ENCODE peak calls at places on chromosomes 4 and X, in nine cellular contexts. J is NCI-H1092; Z is Panc1; D is stimulated activated CD4-positive, alpha-beta T cell treated with anti-CD3 and anti-CD28 coated beads, Interleukin-4, amount 100 ng/mL, for 48 hours; O is iPS-NIHi11; S is dorsolateral prefrontal cortex; Y is COR-L47; R is NAMALWA; G is ACHN. M is an unnamed sample.

GRCh38 chrX:41906515-41907165 is 16.7 kb downstream of the CASK start:
- DNase-seq in R (no peak), Z (no peak), Y (no peak), D (no peak), J (no peak), O (no peak), S (no peak), G (no peak), M (no peak)

GRCh38 chr4:47383829-47384427 is 79.6 kb downstream of the COMMD8 start:
- DNase-seq in G (peak; percentile 26), O (peak; percentile 17), R (peak; percentile 52), S (no peak), Y (peak; percentile 44), J (no peak), Z (no peak), D (no peak), M (no peak)

GRCh38 chrX:106791495-106791894 is 11.0 kb upstream of the TBC1D8B start:
- DNase-seq in J (no peak), R (peak; percentile 22), O (no peak), S (no peak), G (peak; percentile 9), Z (no peak), Y (no peak), D (no peak), M (no peak)

GRCh38 chrX:53438832-53439230 is 4.7 kb upstream of the HSD17B10 start:
- DNase-seq in R (no peak), D (no peak), J (no peak), S (no peak), G (no peak), Y (no peak), O (no peak), Z (no peak), M (no peak)

GRCh38 chr4:159447296-159447695 is 344.4 kb downstream of the RAPGEF2 start:
- DNase-seq in R (no peak), J (no peak), O (no peak), S (no peak), D (no peak), Y (no peak), Z (no peak), G (no peak), M (no peak)

GRCh38 chrX:153922932-153923857 is 2.9 kb downstream of the ARHGAP4 start:
- DNase-seq in D (no peak), Z (no peak), R (no peak), J (peak; percentile 54), O (peak; percentile 51), Y (peak; percentile 48), S (peak; percentile 79), G (peak; percentile 44), M (peak; percentile 36)

GRCh38 chr4:4339504-4340085 is 47.3 kb upstream of the NSG1 start:
- DNase-seq in J (no peak), G (no peak), Z (no peak), D (no peak), Y (no peak), S (no peak), R (no peak), O (no peak), M (no peak)

GRCh38 chr4:125770814-125771398 is 456.2 kb downstream of the FAT4 start:
- DNase-seq in R (no peak), O (no peak), S (no peak), Y (no peak), D (no peak), Z (no peak), G (no peak), J (no peak), M (no peak)

GRCh38 chrX:71171110-71171801 is 26.6 kb downstream of the NLGN3 start:
- DNase-seq in G (no peak), S (no peak), J (no peak), R (no peak), D (no peak), O (peak; percentile 23), Y (no peak), Z (no peak), M (no peak)

GRCh38 chr4:108540536-108540935 is 79.8 kb upstream of the RPL34 start:
- DNase-seq in D (no peak), J (no peak), R (no peak), O (no peak), Z (no peak), Y (no peak), G (no peak), S (no peak), M (no peak)

GRCh38 chr4:3122081-3122563 is 47.6 kb downstream of the HTT start:
- DNase-seq in Z (no peak), G (no peak), Y (no peak), S (no peak), J (no peak), O (no peak), R (no peak), D (no peak), M (no peak)

GRCh38 chr4:48591372-48591771 is 101.3 kb downstream of the ZAR1 start:
- DNase-seq in Z (no peak), J (no peak), Y (no peak), D (no peak), S (no peak), R (no peak), G (no peak), O (no peak), M (no peak)

GRCh38 chr4:171846232-171846631 is 33.0 kb downstream of the GALNTL6 start:
- DNase-seq in Y (peak; percentile 72), S (no peak), J (no peak), R (peak; percentile 68), G (peak; percentile 65), Z (peak; percentile 5), O (peak; percentile 67), D (peak; percentile 0), M (no peak)

GRCh38 chr4:47483722-47484121 is 1.4 kb upstream of the ATP10D start:
- DNase-seq in J (no peak), D (no peak), Y (no peak), S (no peak), R (no peak), G (no peak), Z (no peak), O (no peak), M (no peak)

GRCh38 chrX:46375831-46376230 is 169.4 kb downstream of the ZNF674 start:
- DNase-seq in Y (no peak), R (no peak), Z (no peak), J (no peak), O (no peak), S (no peak), G (no peak), D (no peak), M (no peak)

GRCh38 chrX:72080150-72080549 is 51.6 kb downstream of the RTL5 start:
- DNase-seq in D (no peak), R (no peak), G (no peak), O (no peak), S (no peak), Z (no peak), J (no peak), Y (no peak), M (no peak)

GRCh38 chr4:16843831-16844508 is 54.5 kb downstream of the LDB2 start:
- DNase-seq in G (no peak), Y (no peak), S (no peak), O (no peak), Z (no peak), J (no peak), R (no peak), D (no peak), M (no peak)

GRCh38 chr4:151347490-151347889 is 22.1 kb upstream of the SH3D19 start:
- DNase-seq in Z (no peak), Y (no peak), O (no peak), G (no peak), R (no peak), S (no peak), J (no peak), D (no peak), M (no peak)

GRCh38 chrX:36626898-36627297 is 381.3 kb upstream of the FAM47C start:
- DNase-seq in J (no peak), O (no peak), Y (no peak), D (no peak), G (no peak), S (no peak), R (no peak), Z (no peak), M (no peak)

GRCh38 chrX:106905064-106905708 is 2.0 kb upstream of the RIPPLY1 start:
- DNase-seq in G (no peak), D (no peak), R (no peak), S (no peak), O (no peak), Y (no peak), Z (no peak), J (no peak), M (no peak)

GRCh38 chrX:24298191-24298590 is 15.7 kb downstream of the SUPT20HL2 start:
- DNase-seq in G (no peak), R (no peak), Z (no peak), Y (no peak), O (peak; percentile 22), J (no peak), S (no peak), D (no peak), M (no peak)

GRCh38 chr4:135120190-135120589 is 918.6 kb upstream of the PABPC4L start:
- DNase-seq in O (no peak), Z (no peak), Y (no peak), J (no peak), R (no peak), G (no peak), S (no peak), D (no peak), M (no peak)

GRCh38 chr4:87839309-87839946 is 6.7 kb downstream of the MEPE start:
- DNase-seq in R (peak; percentile 51), O (peak; percentile 51), Y (peak; percentile 13), S (peak; percentile 48), G (peak; percentile 30), D (no peak), Z (no peak), J (no peak), M (no peak)

GRCh38 chrX:102517331-102517730 is 792 bp upstream of the TMSB15A start:
- DNase-seq in R (peak; percentile 1), O (no peak), G (peak; percentile 1), Z (no peak), D (no peak), Y (peak; percentile 24), J (peak; percentile 2), S (no peak), M (peak; percentile 46)

GRCh38 chrX:15854080-15854655 is 445 bp downstream of the AP1S2 start:
- DNase-seq in G (peak; percentile 23), R (peak; percentile 43), J (no peak), S (peak; percentile 54), Y (no peak), D (no peak), Z (no peak), O (peak; percentile 38), M (peak; percentile 6)

GRCh38 chr4:26525136-26525535 is 34.9 kb upstream of the CCKAR start:
- DNase-seq in S (no peak), O (no peak), R (no peak), G (peak; percentile 67), Z (no peak), D (no peak), Y (no peak), J (no peak), M (no peak)

GRCh38 chrX:23662187-23662586 is 5.1 kb upstream of the PRDX4 start:
- DNase-seq in J (no peak), R (no peak), G (no peak), Y (no peak), Z (no peak), D (no peak), S (no peak), O (no peak), M (no peak)

GRCh38 chr4:68180858-68181531 is 51.3 kb upstream of the TMPRSS11F start:
- DNase-seq in J (no peak), G (no peak), R (no peak), O (no peak), Y (no peak), Z (no peak), S (no peak), D (no peak), M (no peak)